ENCODE peak calls at places on chromosomes 4 and X, in nine cellular contexts. One of them, this sample, is unnamed.

GRCh38 chr4:82380831-82381230 is 7.0 kb upstream of the HNRNPD start:
- DNase-seq in SHP77: no peak
- DNase-seq in activated CD4-positive, alpha-beta T cell treated with anti-CD3 and anti-CD28 coated beads, Interleukin-2, amount 50 U/mL, for 1 hour: no peak
- DNase-seq in GM10248: no peak
- DNase-seq in glomerular endothelial cell: no peak
- DNase-seq in iris pigment epithelial cell: no peak
- DNase-seq in GM13977: no peak
- DNase-seq in stimulated activated CD4-positive, alpha-beta T cell treated with anti-CD3 and anti-CD28 coated beads, Interleukin-15, amount 100 ng/mL, for 24 hours: no peak
- DNase-seq in NCI-H2029 treated with DMSO at 0.1 percent for 48 hours: no peak
- DNase-seq in this sample: no peak

GRCh38 chrX:130877892-130878321 is 25.1 kb downstream of the ENOX2 start:
- DNase-seq in SHP77: no peak
- DNase-seq in activated CD4-positive, alpha-beta T cell treated with anti-CD3 and anti-CD28 coated beads, Interleukin-2, amount 50 U/mL, for 1 hour: no peak
- DNase-seq in GM10248: no peak
- DNase-seq in glomerular endothelial cell: no peak
- DNase-seq in iris pigment epithelial cell: no peak
- DNase-seq in GM13977: no peak
- DNase-seq in stimulated activated CD4-positive, alpha-beta T cell treated with anti-CD3 and anti-CD28 coated beads, Interleukin-15, amount 100 ng/mL, for 24 hours: no peak
- DNase-seq in NCI-H2029 treated with DMSO at 0.1 percent for 48 hours: no peak
- DNase-seq in this sample: no peak

GRCh38 chrX:48700246-48700645 is 3.7 kb downstream of the SUV39H1 start:
- DNase-seq in SHP77: no peak
- DNase-seq in activated CD4-positive, alpha-beta T cell treated with anti-CD3 and anti-CD28 coated beads, Interleukin-2, amount 50 U/mL, for 1 hour: no peak
- DNase-seq in GM10248: no peak
- DNase-seq in glomerular endothelial cell: no peak
- DNase-seq in iris pigment epithelial cell: no peak
- DNase-seq in GM13977: no peak
- DNase-seq in stimulated activated CD4-positive, alpha-beta T cell treated with anti-CD3 and anti-CD28 coated beads, Interleukin-15, amount 100 ng/mL, for 24 hours: no peak
- DNase-seq in NCI-H2029 treated with DMSO at 0.1 percent for 48 hours: no peak
- DNase-seq in this sample: no peak

GRCh38 chrX:140432328-140433025 is 72.4 kb downstream of the SOX3 start:
- DNase-seq in SHP77: no peak
- DNase-seq in activated CD4-positive, alpha-beta T cell treated with anti-CD3 and anti-CD28 coated beads, Interleukin-2, amount 50 U/mL, for 1 hour: no peak
- DNase-seq in GM10248: no peak
- DNase-seq in glomerular endothelial cell: no peak
- DNase-seq in iris pigment epithelial cell: no peak
- DNase-seq in GM13977: no peak
- DNase-seq in stimulated activated CD4-positive, alpha-beta T cell treated with anti-CD3 and anti-CD28 coated beads, Interleukin-15, amount 100 ng/mL, for 24 hours: no peak
- DNase-seq in NCI-H2029 treated with DMSO at 0.1 percent for 48 hours: no peak
- DNase-seq in this sample: no peak

GRCh38 chr4:87108142-87108546 is 112.3 kb downstream of the KLHL8 start:
- DNase-seq in SHP77: no peak
- DNase-seq in activated CD4-positive, alpha-beta T cell treated with anti-CD3 and anti-CD28 coated beads, Interleukin-2, amount 50 U/mL, for 1 hour: no peak
- DNase-seq in GM10248: no peak
- DNase-seq in glomerular endothelial cell: no peak
- DNase-seq in iris pigment epithelial cell: peak
- DNase-seq in GM13977: no peak
- DNase-seq in stimulated activated CD4-positive, alpha-beta T cell treated with anti-CD3 and anti-CD28 coated beads, Interleukin-15, amount 100 ng/mL, for 24 hours: peak
- DNase-seq in NCI-H2029 treated with DMSO at 0.1 percent for 48 hours: no peak
- DNase-seq in this sample: no peak

GRCh38 chr4:89000844-89001360 is 56.1 kb downstream of the FAM13A start:
- DNase-seq in SHP77: peak
- DNase-seq in activated CD4-positive, alpha-beta T cell treated with anti-CD3 and anti-CD28 coated beads, Interleukin-2, amount 50 U/mL, for 1 hour: no peak
- DNase-seq in GM10248: no peak
- DNase-seq in glomerular endothelial cell: peak
- DNase-seq in iris pigment epithelial cell: peak
- DNase-seq in GM13977: no peak
- DNase-seq in stimulated activated CD4-positive, alpha-beta T cell treated with anti-CD3 and anti-CD28 coated beads, Interleukin-15, amount 100 ng/mL, for 24 hours: no peak
- DNase-seq in NCI-H2029 treated with DMSO at 0.1 percent for 48 hours: peak
- DNase-seq in this sample: no peak

GRCh38 chrX:47584714-47585113 is 2.5 kb downstream of the TIMP1 start:
- DNase-seq in SHP77: no peak
- DNase-seq in activated CD4-positive, alpha-beta T cell treated with anti-CD3 and anti-CD28 coated beads, Interleukin-2, amount 50 U/mL, for 1 hour: no peak
- DNase-seq in GM10248: no peak
- DNase-seq in glomerular endothelial cell: no peak
- DNase-seq in iris pigment epithelial cell: peak
- DNase-seq in GM13977: no peak
- DNase-seq in stimulated activated CD4-positive, alpha-beta T cell treated with anti-CD3 and anti-CD28 coated beads, Interleukin-15, amount 100 ng/mL, for 24 hours: no peak
- DNase-seq in NCI-H2029 treated with DMSO at 0.1 percent for 48 hours: no peak
- DNase-seq in this sample: no peak

GRCh38 chr4:52959545-52959944 is 97.4 kb downstream of the RASL11B start:
- DNase-seq in SHP77: no peak
- DNase-seq in activated CD4-positive, alpha-beta T cell treated with anti-CD3 and anti-CD28 coated beads, Interleukin-2, amount 50 U/mL, for 1 hour: no peak
- DNase-seq in GM10248: no peak
- DNase-seq in glomerular endothelial cell: no peak
- DNase-seq in iris pigment epithelial cell: peak
- DNase-seq in GM13977: no peak
- DNase-seq in stimulated activated CD4-positive, alpha-beta T cell treated with anti-CD3 and anti-CD28 coated beads, Interleukin-15, amount 100 ng/mL, for 24 hours: no peak
- DNase-seq in NCI-H2029 treated with DMSO at 0.1 percent for 48 hours: no peak
- DNase-seq in this sample: no peak

GRCh38 chrX:114611018-114611619 is 27.2 kb downstream of the HTR2C start:
- DNase-seq in SHP77: no peak
- DNase-seq in activated CD4-positive, alpha-beta T cell treated with anti-CD3 and anti-CD28 coated beads, Interleukin-2, amount 50 U/mL, for 1 hour: no peak
- DNase-seq in GM10248: peak
- DNase-seq in glomerular endothelial cell: peak
- DNase-seq in iris pigment epithelial cell: peak
- DNase-seq in GM13977: peak
- DNase-seq in stimulated activated CD4-positive, alpha-beta T cell treated with anti-CD3 and anti-CD28 coated beads, Interleukin-15, amount 100 ng/mL, for 24 hours: peak
- DNase-seq in NCI-H2029 treated with DMSO at 0.1 percent for 48 hours: peak
- DNase-seq in this sample: peak

GRCh38 chrX:100654256-100654655 is 10.3 kb downstream of the SRPX2 start:
- DNase-seq in SHP77: no peak
- DNase-seq in activated CD4-positive, alpha-beta T cell treated with anti-CD3 and anti-CD28 coated beads, Interleukin-2, amount 50 U/mL, for 1 hour: no peak
- DNase-seq in GM10248: no peak
- DNase-seq in glomerular endothelial cell: no peak
- DNase-seq in iris pigment epithelial cell: no peak
- DNase-seq in GM13977: no peak
- DNase-seq in stimulated activated CD4-positive, alpha-beta T cell treated with anti-CD3 and anti-CD28 coated beads, Interleukin-15, amount 100 ng/mL, for 24 hours: no peak
- DNase-seq in NCI-H2029 treated with DMSO at 0.1 percent for 48 hours: no peak
- DNase-seq in this sample: no peak

GRCh38 chr4:54954656-54955388 is 170.6 kb downstream of the KDR start:
- DNase-seq in SHP77: no peak
- DNase-seq in activated CD4-positive, alpha-beta T cell treated with anti-CD3 and anti-CD28 coated beads, Interleukin-2, amount 50 U/mL, for 1 hour: no peak
- DNase-seq in GM10248: no peak
- DNase-seq in glomerular endothelial cell: no peak
- DNase-seq in iris pigment epithelial cell: no peak
- DNase-seq in GM13977: no peak
- DNase-seq in stimulated activated CD4-positive, alpha-beta T cell treated with anti-CD3 and anti-CD28 coated beads, Interleukin-15, amount 100 ng/mL, for 24 hours: no peak
- DNase-seq in NCI-H2029 treated with DMSO at 0.1 percent for 48 hours: no peak
- DNase-seq in this sample: no peak

GRCh38 chrX:23884427-23885024 is 23.2 kb downstream of the APOO start:
- DNase-seq in SHP77: no peak
- DNase-seq in activated CD4-positive, alpha-beta T cell treated with anti-CD3 and anti-CD28 coated beads, Interleukin-2, amount 50 U/mL, for 1 hour: no peak
- DNase-seq in GM10248: no peak
- DNase-seq in glomerular endothelial cell: no peak
- DNase-seq in iris pigment epithelial cell: peak
- DNase-seq in GM13977: no peak
- DNase-seq in stimulated activated CD4-positive, alpha-beta T cell treated with anti-CD3 and anti-CD28 coated beads, Interleukin-15, amount 100 ng/mL, for 24 hours: no peak
- DNase-seq in NCI-H2029 treated with DMSO at 0.1 percent for 48 hours: no peak
- DNase-seq in this sample: no peak

GRCh38 chr4:118968006-118968405 is 79.4 kb downstream of the SYNPO2 start:
- DNase-seq in SHP77: no peak
- DNase-seq in activated CD4-positive, alpha-beta T cell treated with anti-CD3 and anti-CD28 coated beads, Interleukin-2, amount 50 U/mL, for 1 hour: no peak
- DNase-seq in GM10248: peak
- DNase-seq in glomerular endothelial cell: no peak
- DNase-seq in iris pigment epithelial cell: peak
- DNase-seq in GM13977: peak
- DNase-seq in stimulated activated CD4-positive, alpha-beta T cell treated with anti-CD3 and anti-CD28 coated beads, Interleukin-15, amount 100 ng/mL, for 24 hours: no peak
- DNase-seq in NCI-H2029 treated with DMSO at 0.1 percent for 48 hours: no peak
- DNase-seq in this sample: peak

GRCh38 chr4:16269742-16270522 is 43.7 kb upstream of the TAPT1 start:
- DNase-seq in SHP77: no peak
- DNase-seq in activated CD4-positive, alpha-beta T cell treated with anti-CD3 and anti-CD28 coated beads, Interleukin-2, amount 50 U/mL, for 1 hour: no peak
- DNase-seq in GM10248: no peak
- DNase-seq in glomerular endothelial cell: no peak
- DNase-seq in iris pigment epithelial cell: peak
- DNase-seq in GM13977: no peak
- DNase-seq in stimulated activated CD4-positive, alpha-beta T cell treated with anti-CD3 and anti-CD28 coated beads, Interleukin-15, amount 100 ng/mL, for 24 hours: no peak
- DNase-seq in NCI-H2029 treated with DMSO at 0.1 percent for 48 hours: no peak
- DNase-seq in this sample: no peak

GRCh38 chr4:7319024-7319423 is 115.7 kb downstream of the PSAPL1 start:
- DNase-seq in SHP77: no peak
- DNase-seq in activated CD4-positive, alpha-beta T cell treated with anti-CD3 and anti-CD28 coated beads, Interleukin-2, amount 50 U/mL, for 1 hour: no peak
- DNase-seq in GM10248: no peak
- DNase-seq in glomerular endothelial cell: no peak
- DNase-seq in iris pigment epithelial cell: no peak
- DNase-seq in GM13977: no peak
- DNase-seq in stimulated activated CD4-positive, alpha-beta T cell treated with anti-CD3 and anti-CD28 coated beads, Interleukin-15, amount 100 ng/mL, for 24 hours: no peak
- DNase-seq in NCI-H2029 treated with DMSO at 0.1 percent for 48 hours: no peak
- DNase-seq in this sample: no peak

GRCh38 chrX:576904-577303 is 53.7 kb upstream of the SHOX start:
- DNase-seq in SHP77: no peak
- DNase-seq in activated CD4-positive, alpha-beta T cell treated with anti-CD3 and anti-CD28 coated beads, Interleukin-2, amount 50 U/mL, for 1 hour: no peak
- DNase-seq in GM10248: no peak
- DNase-seq in glomerular endothelial cell: no peak
- DNase-seq in iris pigment epithelial cell: no peak
- DNase-seq in GM13977: no peak
- DNase-seq in stimulated activated CD4-positive, alpha-beta T cell treated with anti-CD3 and anti-CD28 coated beads, Interleukin-15, amount 100 ng/mL, for 24 hours: no peak
- DNase-seq in NCI-H2029 treated with DMSO at 0.1 percent for 48 hours: no peak
- DNase-seq in this sample: no peak

GRCh38 chrX:13281289-13281688 is 38.6 kb downstream of the ATXN3L start:
- DNase-seq in SHP77: no peak
- DNase-seq in activated CD4-positive, alpha-beta T cell treated with anti-CD3 and anti-CD28 coated beads, Interleukin-2, amount 50 U/mL, for 1 hour: no peak
- DNase-seq in GM10248: no peak
- DNase-seq in glomerular endothelial cell: no peak
- DNase-seq in iris pigment epithelial cell: no peak
- DNase-seq in GM13977: no peak
- DNase-seq in stimulated activated CD4-positive, alpha-beta T cell treated with anti-CD3 and anti-CD28 coated beads, Interleukin-15, amount 100 ng/mL, for 24 hours: no peak
- DNase-seq in NCI-H2029 treated with DMSO at 0.1 percent for 48 hours: no peak
- DNase-seq in this sample: no peak

This sample was measured in germinal center.